ENCODE peak calls at places on chromosomes 4 and X, in four cellular contexts. C is tibial artery, G is fibroblast of the aortic adventitia, D is spleen. R is an unnamed sample.

GRCh38 chr4:34182346-34182745 is 2062.0 kb downstream of the ARAP2 start:
- DNase-seq in C (no peak), G (peak; percentile 91), D (no peak), R (no peak)

GRCh38 chr4:13176603-13177190 is 307.4 kb downstream of the RAB28 start:
- DNase-seq in C (no peak), G (no peak), D (no peak), R (no peak)

GRCh38 chr4:86132459-86132858 is 227.4 kb downstream of the MAPK10 start:
- DNase-seq in C (no peak), G (no peak), D (no peak), R (no peak)

GRCh38 chrX:23317799-23318724 is 16.6 kb upstream of the PTCHD1 start:
- DNase-seq in C (no peak), G (peak; percentile 6), D (no peak), R (no peak)

GRCh38 chr4:4871267-4872147 is 12.0 kb downstream of the MSX1 start:
- DNase-seq in C (no peak), G (no peak), D (no peak), R (no peak)

GRCh38 chrX:148333989-148334388 is 166.4 kb upstream of the AFF2 start:
- DNase-seq in C (no peak), G (no peak), D (no peak), R (no peak)

GRCh38 chr4:65190780-65191179 is 479.5 kb downstream of the EPHA5 start:
- DNase-seq in C (no peak), G (no peak), D (no peak), R (no peak)

GRCh38 chrX:82816001-82816400 is 692.1 kb upstream of the POU3F4 start:
- DNase-seq in C (no peak), G (no peak), D (no peak), R (no peak)

GRCh38 chr4:168612435-168613139 is 115.7 kb downstream of the PALLD start:
- DNase-seq in C (no peak), G (peak; percentile 94), D (no peak), R (no peak)

GRCh38 chr4:90127223-90127705 is at the start of gene CCSER1:
- DNase-seq in C (peak; percentile 51), G (peak; percentile 4), D (peak; percentile 95), R (no peak)

GRCh38 chr4:127352220-127352619 is 280.5 kb upstream of the INTU start:
- DNase-seq in C (no peak), G (no peak), D (no peak), R (no peak)

GRCh38 chr4:100246697-100247096 is 56.4 kb upstream of the DDIT4L start:
- DNase-seq in C (no peak), G (no peak), D (no peak), R (no peak)

GRCh38 chrX:31333181-31333831 is 261.5 kb upstream of the FTHL17 start:
- DNase-seq in C (no peak), G (peak; percentile 48), D (no peak), R (peak; percentile 59)

GRCh38 chrX:1452497-1453389 is at the start of gene ASMTL:
- DNase-seq in C (peak; percentile 100), G (peak; percentile 99), D (peak; percentile 100), R (peak; percentile 96)

GRCh38 chr4:77564231-77564630 is 41.4 kb upstream of the CXCL13 start:
- DNase-seq in C (peak; percentile 29), G (no peak), D (no peak), R (no peak)

GRCh38 chrX:13164611-13165010 is 120.2 kb upstream of the FAM9C start:
- DNase-seq in C (no peak), G (no peak), D (no peak), R (no peak)

GRCh38 chrX:37371578-37371981 is 22.4 kb downstream of the PRRG1 start:
- DNase-seq in C (no peak), G (no peak), D (peak; percentile 66), R (no peak)

GRCh38 chr4:3293410-3294391 is 880 bp downstream of the RGS12 start:
- DNase-seq in C (no peak), G (no peak), D (peak; percentile 85), R (no peak)

GRCh38 chr4:109433281-109434006 is at the start of gene SEC24B:
- DNase-seq in C (peak; percentile 87), G (peak; percentile 71), D (peak; percentile 99), R (peak; percentile 13)

GRCh38 chr4:2793578-2793919 is 664 bp downstream of the SH3BP2 start:
- DNase-seq in C (peak; percentile 41), G (peak; percentile 56), D (peak; percentile 90), R (no peak)

GRCh38 chr4:23889368-23889767 is 479 bp downstream of the PPARGC1A start:
- DNase-seq in C (no peak), G (no peak), D (no peak), R (no peak)

GRCh38 chr4:29278580-29278979 is 1441.6 kb upstream of the PCDH7 start:
- DNase-seq in C (no peak), G (peak; percentile 41), D (no peak), R (no peak)

GRCh38 chr4:55445921-55446577 is 50.3 kb downstream of the TMEM165 start:
- DNase-seq in C (no peak), G (peak; percentile 73), D (no peak), R (peak; percentile 66)

GRCh38 chrX:135327299-135327698 is 18.0 kb downstream of the ETDC start:
- DNase-seq in C (no peak), G (peak; percentile 96), D (no peak), R (peak; percentile 21)

GRCh38 chrX:148670277-148670676 is 169.9 kb downstream of the AFF2 start:
- DNase-seq in C (no peak), G (peak; percentile 57), D (no peak), R (no peak)

GRCh38 chr4:78432896-78433295 is 118.7 kb upstream of the ANXA3 start:
- DNase-seq in C (no peak), G (peak; percentile 34), D (no peak), R (no peak)

DNA sequence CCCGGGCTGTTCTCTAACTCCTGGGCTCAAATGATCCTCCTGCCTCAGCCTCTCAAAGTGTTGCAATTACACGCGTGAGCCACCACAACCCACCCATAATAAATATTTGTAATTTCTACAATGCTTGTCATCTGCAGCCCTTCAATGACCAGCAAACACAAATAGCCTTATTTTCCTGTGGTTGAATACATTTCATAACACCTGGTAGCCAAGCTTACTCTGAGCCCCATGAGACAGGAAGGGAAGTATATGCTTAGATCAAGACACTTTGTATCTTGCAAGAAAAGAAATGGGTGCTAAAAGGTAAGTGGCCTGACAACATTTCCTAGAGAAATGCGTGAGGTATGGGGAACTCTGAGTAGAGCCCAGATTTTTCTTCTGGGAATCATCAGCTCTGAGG is 56.9 kb upstream of the PDGFRA start:
- DNase-seq in C (no peak), G (no peak), D (no peak), R (no peak)
- H3K4me3 ChIP-seq in C (no peak overlapping the region), G (no peak overlapping the region), D (no peak overlapping the region), R (no peak overlapping the region)

GRCh38 chr4:825969-826330 is at the start of gene CPLX1:
- DNase-seq in C (no peak), G (no peak), D (no peak), R (no peak)
- H3K4me3 ChIP-seq in C (peak within 1 kb of the TSS; percentile 25), G (peak within 1 kb of the TSS; percentile 22), D (peak within 1 kb of the TSS; percentile 15), R (no peak within 1 kb of the TSS)

DNA sequence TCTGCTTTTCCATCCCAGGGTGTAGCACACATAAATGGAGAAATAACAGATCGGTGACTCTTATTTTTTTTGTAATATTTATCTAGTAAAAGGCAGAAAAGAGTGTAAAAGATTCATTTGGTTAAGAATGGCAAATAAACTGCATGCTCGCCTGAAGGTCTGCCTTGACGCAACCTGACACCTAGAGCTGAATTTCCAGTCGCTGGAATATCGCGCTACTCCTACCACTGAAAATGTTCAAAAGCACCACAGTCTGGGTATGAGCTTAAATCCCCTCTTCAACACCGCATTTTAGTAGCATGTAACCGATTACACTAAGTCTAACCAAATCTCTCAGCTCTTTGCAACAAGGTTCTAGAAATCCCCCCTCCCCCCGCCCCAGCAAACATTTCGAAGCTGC is 1.6 kb downstream of the FGF13 start:
- DNase-seq in C (no peak), G (no peak), D (no peak), R (no peak)
- H3K4me3 ChIP-seq in C (peak overlapping the region; percentile 75), G (no peak overlapping the region), D (no peak overlapping the region), R (no peak overlapping the region)

GRCh38 chr4:40587351-40587750 is 42.3 kb downstream of the RBM47 start:
- DNase-seq in C (no peak), G (no peak), D (no peak), R (no peak)
- H3K4me3 ChIP-seq in C (no peak overlapping the region), G (no peak overlapping the region), D (no peak overlapping the region), R (no peak overlapping the region)

DNA sequence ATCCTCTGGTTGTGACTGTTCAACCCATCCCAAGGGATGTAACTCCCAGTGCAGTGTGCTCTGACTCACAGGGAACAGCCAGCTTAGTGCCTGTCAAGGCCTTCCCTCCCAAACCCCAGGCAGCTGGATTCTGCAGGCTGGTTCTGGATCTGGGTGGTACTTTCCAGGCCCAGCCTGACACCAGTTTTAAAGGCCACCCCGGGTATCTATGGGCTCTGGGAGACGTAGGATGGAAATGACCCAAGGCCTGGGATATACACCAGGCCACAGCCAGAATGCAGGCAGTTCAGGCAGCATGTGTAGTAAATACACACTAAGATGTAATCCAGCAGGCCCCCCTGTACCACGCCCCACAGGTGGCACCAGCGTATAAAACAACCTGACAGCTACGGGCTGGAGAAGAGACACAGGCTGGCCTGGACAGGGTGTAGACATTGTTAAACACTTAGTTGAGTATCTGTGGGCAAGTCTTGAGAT is 64.2 kb downstream of the SPINK2 start:
- DNase-seq in C (peak; percentile 22), G (peak; percentile 43), D (peak; percentile 86), R (no peak)
- H3K4me3 ChIP-seq in C (peak overlapping the region; percentile 15), G (no peak overlapping the region), D (peak overlapping the region; percentile 10), R (no peak overlapping the region)

GRCh38 chr4:107719211-107719926 is 665 bp downstream of the PAPSS1 start:
- DNase-seq in C (no peak), G (peak; percentile 35), D (no peak), R (no peak)

GRCh38 chr4:107719927-107720722 is at the start of gene PAPSS1:
- DNase-seq in C (peak; percentile 97), G (peak; percentile 96), D (peak; percentile 99), R (peak; percentile 86)

GRCh38 chr4:107718351-107718965 is 1.6 kb downstream of the PAPSS1 start:
- DNase-seq in C (no peak), G (no peak), D (no peak), R (peak; percentile 91)

GRCh38 chr4:107721436-107722090 is 1.5 kb upstream of the PAPSS1 start:
- DNase-seq in C (no peak), G (no peak), D (peak; percentile 90), R (no peak)
- H3K4me3 ChIP-seq in C (peak overlapping the region; percentile 89), G (no peak overlapping the region), D (peak overlapping the region; percentile 78), R (no peak overlapping the region)

GRCh38 chrX:56803849-56804681 is 75.0 kb downstream of the NBDY start:
- DNase-seq in C (no peak), G (no peak), D (peak; percentile 68), R (no peak)

GRCh38 chrX:56805399-56805798 is 76.4 kb downstream of the NBDY start:
- DNase-seq in C (no peak), G (no peak), D (peak; percentile 63), R (no peak)

GRCh38 chrX:56804867-56805266 is 75.8 kb downstream of the NBDY start:
- DNase-seq in C (no peak), G (no peak), D (no peak), R (no peak)

GRCh38 chrX:56802428-56802827 is 73.4 kb downstream of the NBDY start:
- DNase-seq in C (no peak), G (no peak), D (peak; percentile 68), R (no peak)

GRCh38 chrX:56802921-56803848 is 74.1 kb downstream of the NBDY start:
- DNase-seq in C (peak; percentile 29), G (peak; percentile 93), D (peak; percentile 91), R (peak; percentile 66)
- H3K4me3 ChIP-seq in C (no peak overlapping the region), G (peak overlapping the region; percentile 72), D (peak overlapping the region; percentile 49), R (peak overlapping the region; percentile 69)

GRCh38 chrX:103175944-103176753 is 38.8 kb upstream of the BEX4 start:
- DNase-seq in C (peak; percentile 65), G (peak; percentile 62), D (no peak), R (no peak)
- H3K4me3 ChIP-seq in C (no peak overlapping the region), G (peak overlapping the region; percentile 29), D (no peak overlapping the region), R (peak overlapping the region; percentile 25)